ENCODE peak calls at places on chromosomes 16 and 17, in six cellular contexts. C is pancreas; E is cardiac muscle cell; P is fibroblast of the aortic adventitia; R is hepatocyte; H is CD8-positive, alpha-beta T cell. Q is an unnamed sample.
A peak's percentile ranks its signal among the peaks of the same experiment; 100 is the strongest.

GRCh38 chr16:12063435-12063834 is 86.9 kb downstream of the SNX29 start:
- DNase-seq in R (no peak), E (no peak), C (no peak), H (no peak), P (peak; percentile 4), Q (no peak)

GRCh38 chr17:58006563-58006923 is 503 bp downstream of the SRSF1 start:
- DNase-seq in P (peak; percentile 72), C (peak; percentile 60), E (peak; percentile 87), H (peak; percentile 54), R (peak; percentile 93), Q (peak; percentile 68)

GRCh38 chr17:40283662-40284061 is 4.0 kb upstream of the CDC6 start:
- DNase-seq in P (peak; percentile 90), H (no peak), C (no peak), R (peak; percentile 67), E (no peak), Q (peak; percentile 84)

GRCh38 chr16:87724490-87725291 is 41.1 kb downstream of the KLHDC4 start:
- DNase-seq in C (no peak), H (peak; percentile 38), R (no peak), E (no peak), P (no peak), Q (no peak)

GRCh38 chr16:49835116-49835880 is 20.6 kb downstream of the ZNF423 start:
- DNase-seq in E (no peak), C (no peak), R (peak; percentile 61), P (no peak), H (no peak), Q (no peak)

GRCh38 chr16:1613728-1614225 is 1.6 kb downstream of the CRAMP1 start:
- DNase-seq in R (peak; percentile 63), C (no peak), E (peak; percentile 48), P (peak; percentile 12), H (no peak), Q (peak; percentile 34)

GRCh38 chr17:81285179-81285878 is 9.8 kb downstream of the SLC38A10 start:
- DNase-seq in R (no peak), E (no peak), C (no peak), P (peak; percentile 24), H (peak; percentile 47), Q (no peak)

GRCh38 chr17:19714542-19715411 is 1.6 kb downstream of the SLC47A2 start:
- DNase-seq in R (no peak), H (no peak), P (no peak), C (peak; percentile 21), E (no peak), Q (peak; percentile 11)

GRCh38 chr16:9123401-9123800 is 32.0 kb downstream of the HAPSTR1 start:
- DNase-seq in E (no peak), R (no peak), H (no peak), C (no peak), P (no peak), Q (no peak)

GRCh38 chr16:85207357-85207921 is 95.2 kb upstream of the CIBAR2 start:
- DNase-seq in H (no peak), P (no peak), R (no peak), E (peak; percentile 54), C (no peak), Q (no peak)

GRCh38 chr16:1530883-1531637 is 2.4 kb upstream of the TMEM204 start:
- DNase-seq in H (no peak), E (no peak), P (peak; percentile 94), C (no peak), R (peak; percentile 69), Q (no peak)

GRCh38 chr17:915416-916201 is 64.0 kb downstream of the NXN start:
- DNase-seq in E (peak; percentile 86), R (peak; percentile 54), C (no peak), P (peak; percentile 95), H (no peak), Q (no peak)

GRCh38 chr16:2152695-2153506 is 2.7 kb upstream of the TRAF7 start:
- DNase-seq in P (no peak), R (peak; percentile 53), C (peak; percentile 82), H (no peak), E (peak; percentile 62), Q (peak; percentile 33)

GRCh38 chr16:2828521-2828840 is 1.6 kb upstream of the ZG16B start:
- DNase-seq in H (no peak), P (no peak), C (no peak), R (no peak), E (no peak), Q (no peak)

GRCh38 chr16:55294947-55295346 is 29.1 kb upstream of the IRX6 start:
- DNase-seq in P (peak; percentile 22), E (peak; percentile 61), C (no peak), H (no peak), R (peak; percentile 26), Q (no peak)

GRCh38 chr17:29663155-29663554 is 40.4 kb upstream of the CORO6 start:
- DNase-seq in E (peak; percentile 68), C (no peak), P (peak; percentile 78), H (no peak), R (peak; percentile 33), Q (no peak)

GRCh38 chr16:75234856-75235696 is 16.3 kb downstream of the CTRB1 start:
- DNase-seq in E (no peak), P (no peak), R (no peak), C (peak; percentile 29), H (no peak), Q (no peak)

GRCh38 chr16:69823831-69824563 is 61.9 kb downstream of the WWP2 start:
- DNase-seq in P (no peak), E (no peak), R (no peak), C (peak; percentile 86), H (no peak), Q (no peak)

GRCh38 chr17:66903781-66904180 is 60.7 kb upstream of the CACNG4 start:
- DNase-seq in R (no peak), E (no peak), H (no peak), P (no peak), C (no peak), Q (no peak)

GRCh38 chr16:62041401-62041800 is 5.2 kb upstream of the CDH8 start:
- DNase-seq in H (no peak), R (peak; percentile 69), E (peak; percentile 73), C (no peak), P (no peak), Q (peak; percentile 3)

GRCh38 chr16:84979516-84979915 is 31.8 kb downstream of the ZDHHC7 start:
- DNase-seq in R (no peak), H (no peak), P (no peak), C (no peak), E (no peak), Q (no peak)

GRCh38 chr17:68200689-68201424 is 47.0 kb upstream of the AMZ2 start:
- DNase-seq in P (peak; percentile 61), E (peak; percentile 83), R (peak; percentile 86), C (peak; percentile 69), H (peak; percentile 80), Q (peak; percentile 84)

GRCh38 chr17:4881761-4882555 is 17.4 kb upstream of the C17orf107 start:
- DNase-seq in E (peak; percentile 76), P (peak; percentile 32), H (peak; percentile 77), R (peak; percentile 88), C (peak; percentile 56), Q (peak; percentile 78)

GRCh38 chr17:82553210-82553930 is 33.8 kb downstream of the FOXK2 start:
- DNase-seq in C (peak; percentile 63), P (no peak), E (no peak), H (no peak), R (no peak), Q (no peak)

GRCh38 chr17:42005128-42005527 is 12.1 kb downstream of the DNAJC7 start:
- DNase-seq in E (no peak), H (no peak), P (no peak), C (no peak), R (no peak), Q (no peak)

GRCh38 chr17:42010898-42011516 is 6.2 kb downstream of the DNAJC7 start:
- DNase-seq in C (no peak), H (no peak), P (peak; percentile 59), E (no peak), R (no peak), Q (no peak)

GRCh38 chr17:42009170-42009569 is 8.1 kb downstream of the DNAJC7 start:
- DNase-seq in E (no peak), R (no peak), C (no peak), H (no peak), P (no peak), Q (no peak)
- TF ChIP-seq CTCF in E (peak; percentile 9), R (no peak), C (no peak), H (no peak), P (peak; percentile 14), Q (no peak)

GRCh38 chr17:32261937-32262510 is 3.6 kb upstream of the RHBDL3 start:
- DNase-seq in P (no peak), H (no peak), E (no peak), R (no peak), C (no peak), Q (no peak)

GRCh38 chr17:32265896-32266388 is 310 bp downstream of the RHBDL3 start:
- DNase-seq in H (no peak), C (no peak), P (no peak), E (no peak), R (no peak), Q (no peak)

GRCh38 chr17:32264823-32265191 is 825 bp upstream of the RHBDL3 start:
- DNase-seq in H (no peak), P (no peak), C (no peak), R (no peak), E (no peak), Q (no peak)

GRCh38 chr17:32265192-32265895 is at the start of gene RHBDL3:
- DNase-seq in P (no peak), E (peak; percentile 38), H (peak; percentile 23), C (peak; percentile 15), R (no peak), Q (no peak)

DNA sequence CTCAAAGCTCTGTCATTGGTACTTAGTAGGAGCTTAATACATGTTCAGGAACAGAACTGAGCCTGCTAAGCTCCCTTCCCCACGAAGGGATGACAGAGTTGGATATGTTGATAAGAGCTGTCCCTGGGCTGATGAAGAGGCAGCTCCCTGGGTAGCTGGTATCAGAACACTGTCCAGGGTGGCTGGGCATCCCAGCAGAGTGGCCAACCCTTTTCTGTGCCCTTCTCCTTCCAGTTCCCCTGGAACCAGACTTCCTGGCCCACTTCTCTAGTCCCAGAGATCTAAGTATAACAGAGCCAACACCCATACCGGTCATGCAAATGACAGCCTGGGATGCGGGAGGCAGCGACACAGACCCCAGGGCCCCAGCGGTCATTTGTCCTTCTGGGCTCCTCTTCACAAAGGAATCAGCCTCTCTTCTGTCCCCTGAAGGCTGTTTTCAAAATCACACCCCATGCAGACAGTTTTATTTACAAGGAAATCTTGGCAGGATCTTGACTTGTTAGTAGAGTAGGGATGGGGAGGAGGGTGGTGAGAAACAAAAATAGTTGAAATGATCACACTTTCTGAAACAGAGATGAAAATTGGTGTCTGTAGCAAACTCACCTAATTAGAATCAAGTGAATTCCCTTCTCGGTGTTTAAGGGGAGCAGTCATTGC is 1.4 kb upstream of the RHBDL3 start:
- DNase-seq in R (no peak), E (no peak), P (no peak), H (no peak), C (no peak), Q (no peak)
- TF ChIP-seq CTCF in R (no peak), E (peak; percentile 18), P (peak; percentile 23), H (no peak), C (no peak), Q (no peak)

DNA sequence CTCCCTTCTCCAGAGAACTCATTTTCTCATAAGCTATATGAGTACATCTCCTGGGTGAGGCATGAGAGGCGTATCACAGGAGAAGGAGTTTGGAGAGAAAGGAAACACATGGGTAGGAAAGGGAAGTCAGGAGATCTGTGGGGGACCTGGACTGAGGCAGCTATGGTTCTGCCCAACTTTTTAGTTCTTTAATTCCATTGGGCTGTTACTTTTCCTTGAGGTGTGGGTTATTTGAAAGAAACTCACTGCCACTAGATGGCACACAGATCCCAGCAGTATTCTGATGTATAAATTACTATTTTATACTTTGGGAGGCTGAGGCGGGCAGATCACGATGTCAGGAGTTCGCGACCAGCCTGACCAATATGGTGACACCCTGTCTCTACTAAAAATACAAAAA is 63.6 kb downstream of the NUP93 start:
- DNase-seq in C (no peak), P (peak; percentile 70), R (peak; percentile 25), H (no peak), E (peak; percentile 20), Q (no peak)
- TF ChIP-seq CTCF in C (no peak), P (peak; percentile 56), R (peak; percentile 59), H (no peak), E (peak; percentile 57), Q (no peak)

GRCh38 chr16:28585674-28586073 is 11.2 kb downstream of the SULT1A2 start:
- DNase-seq in H (no peak), E (peak; percentile 44), C (peak; percentile 38), P (no peak), R (no peak), Q (no peak)
- TF ChIP-seq CTCF in H (no peak), E (no peak), C (no peak), P (no peak), R (no peak), Q (no peak)